ENCODE peak calls at places on chromosomes 7 and 10, in five cellular contexts. A, H, Q, Y and W are unnamed samples.

GRCh38 chr7:46233585-46234329 is 312.7 kb upstream of the IGFBP3 start:
- ATAC-seq in A (no peak), H (no peak), Q (no peak), Y (no peak), W (no peak)

GRCh38 chr10:62755662-62756653 is 48.6 kb upstream of the ADO start:
- ATAC-seq in A (no peak), H (no peak), Q (no peak), Y (peak), W (no peak)

GRCh38 chr10:11286261-11286989 is 268.8 kb downstream of the CELF2 start:
- ATAC-seq in A (no peak), H (no peak), Q (no peak), Y (no peak), W (no peak)

GRCh38 chr7:111735661-111736323 is 173.5 kb upstream of the IMMP2L start:
- ATAC-seq in A (peak), H (peak), Q (peak), Y (peak), W (peak)

GRCh38 chr10:8096931-8097330 is 42.4 kb downstream of the GATA3 start:
- ATAC-seq in A (no peak), H (no peak), Q (no peak), Y (no peak), W (no peak)

GRCh38 chr7:26910221-26910620 is 45.8 kb upstream of the SKAP2 start:
- ATAC-seq in A (peak), H (no peak), Q (no peak), Y (peak), W (peak)

GRCh38 chr7:116950889-116951351 is 2.4 kb upstream of the ST7 start:
- ATAC-seq in A (peak), H (peak), Q (no peak), Y (no peak), W (no peak)

GRCh38 chr7:76267107-76267834 is 35.2 kb upstream of the HSPB1 start:
- ATAC-seq in A (no peak), H (peak), Q (no peak), Y (no peak), W (no peak)

GRCh38 chr10:43899224-43899959 is 250.7 kb upstream of the ZNF32 start:
- ATAC-seq in A (no peak), H (no peak), Q (peak), Y (peak), W (peak)

GRCh38 chr7:11726251-11727155 is 105.5 kb downstream of the THSD7A start:
- ATAC-seq in A (no peak), H (no peak), Q (peak), Y (no peak), W (no peak)

GRCh38 chr10:3192856-3193635 is 20.5 kb upstream of the PITRM1 start:
- ATAC-seq in A (no peak), H (peak), Q (peak), Y (peak), W (no peak)

GRCh38 chr7:129266181-129266580 is 41.4 kb downstream of the AHCYL2 start:
- ATAC-seq in A (no peak), H (no peak), Q (no peak), Y (peak), W (peak)

GRCh38 chr7:22338875-22339274 is 18.1 kb downstream of the RAPGEF5 start:
- ATAC-seq in A (no peak), H (no peak), Q (no peak), Y (no peak), W (no peak)

GRCh38 chr10:75202321-75203096 is 8.1 kb upstream of the VDAC2 start:
- ATAC-seq in A (peak), H (peak), Q (peak), Y (peak), W (peak)

GRCh38 chr10:102994551-102995295 is 76.6 kb downstream of the CNNM2 start:
- ATAC-seq in A (peak), H (no peak), Q (no peak), Y (no peak), W (no peak)

GRCh38 chr7:55509322-55509721 is 63.0 kb downstream of the VOPP1 start:
- ATAC-seq in A (no peak), H (no peak), Q (peak), Y (peak), W (no peak)

GRCh38 chr7:131012477-131013031 is 278.5 kb upstream of the KLF14 start:
- ATAC-seq in A (no peak), H (peak), Q (peak), Y (no peak), W (peak)

GRCh38 chr10:96860631-96861277 is 28.7 kb downstream of the LCOR start:
- ATAC-seq in A (no peak), H (no peak), Q (no peak), Y (no peak), W (no peak)

GRCh38 chr7:42700376-42701327 is 211.2 kb downstream of the C7orf25 start:
- ATAC-seq in A (no peak), H (no peak), Q (peak), Y (no peak), W (no peak)

GRCh38 chr7:68176974-68177373 is 1180.3 kb downstream of the TYW1 start:
- ATAC-seq in A (peak), H (peak), Q (peak), Y (no peak), W (no peak)

GRCh38 chr7:157432957-157433576 is 96.3 kb downstream of the DNAJB6 start:
- ATAC-seq in A (peak), H (peak), Q (peak), Y (peak), W (peak)

GRCh38 chr10:49429458-49429857 is 33.6 kb upstream of the DRGX start:
- ATAC-seq in A (no peak), H (no peak), Q (no peak), Y (no peak), W (peak)

GRCh38 chr7:5334671-5335070 is 51.9 kb downstream of the SLC29A4 start:
- ATAC-seq in A (no peak), H (no peak), Q (no peak), Y (peak), W (peak)